ENCODE peak calls at places on chromosome 15, in nine cellular contexts. A is CD4-positive, CD25-positive, alpha-beta regulatory T cell; F is natural killer cell; N is AG04450; C is gastrocnemius medialis; E is ELR; T is erythroblast; R is omental fat pad; Q is SJSA1. P is an unnamed sample.

GRCh38 chr15:51623386-51623938 is 891 bp upstream of the DMXL2 start:
- DNase-seq in F (no peak), N (no peak), A (no peak), Q (no peak), C (no peak), E (peak; percentile 10), R (no peak), T (peak; percentile 15), P (peak; percentile 87)

GRCh38 chr15:67117356-67117755 is 52.0 kb downstream of the SMAD3 start:
- DNase-seq in N (no peak), R (no peak), T (no peak), E (peak; percentile 55), C (no peak), Q (no peak), F (no peak), A (no peak), P (no peak)

GRCh38 chr15:97915261-97915660 is 45.2 kb upstream of the ARRDC4 start:
- DNase-seq in N (no peak), F (no peak), A (no peak), T (no peak), Q (no peak), E (peak; percentile 19), R (no peak), C (no peak), P (no peak)

GRCh38 chr15:28081594-28081993 is 17.5 kb downstream of the OCA2 start:
- DNase-seq in N (no peak), A (no peak), C (no peak), E (no peak), R (no peak), T (no peak), Q (no peak), F (no peak), P (no peak)

GRCh38 chr15:39587291-39587909 is 6.5 kb downstream of the THBS1 start:
- DNase-seq in C (no peak), N (no peak), R (no peak), E (peak; percentile 4), T (no peak), A (no peak), F (no peak), Q (no peak), P (no peak)

GRCh38 chr15:57440799-57441198 is 64.5 kb downstream of the CGNL1 start:
- DNase-seq in N (peak; percentile 30), T (no peak), Q (no peak), E (peak; percentile 55), C (no peak), A (no peak), R (no peak), F (no peak), P (no peak)

GRCh38 chr15:59105839-59106238 is 893 bp downstream of the CCNB2 start:
- DNase-seq in E (peak; percentile 7), R (no peak), T (peak; percentile 62), C (no peak), A (no peak), F (no peak), N (no peak), Q (no peak), P (no peak)

GRCh38 chr15:40594429-40594836 is 384 bp downstream of the KNL1 start:
- DNase-seq in N (no peak), F (no peak), A (no peak), T (peak; percentile 86), E (peak; percentile 69), R (no peak), C (peak; percentile 26), Q (peak; percentile 77), P (peak; percentile 60)

GRCh38 chr15:58546635-58547627 is 115.1 kb downstream of the LIPC start:
- DNase-seq in C (peak; percentile 85), R (no peak), Q (peak; percentile 92), F (no peak), N (peak; percentile 62), T (peak; percentile 87), E (peak; percentile 95), A (no peak), P (no peak)

GRCh38 chr15:86055688-86056087 is 24.0 kb upstream of the AGBL1 start:
- DNase-seq in E (no peak), A (no peak), R (no peak), T (no peak), C (no peak), F (no peak), Q (no peak), N (no peak), P (no peak)

GRCh38 chr15:66723826-66724731 is 22.0 kb downstream of the SMAD6 start:
- DNase-seq in A (no peak), Q (no peak), F (no peak), N (peak; percentile 57), E (no peak), C (no peak), R (no peak), T (no peak), P (no peak)

GRCh38 chr15:68704496-68705021 is 116.1 kb downstream of the ANP32A start:
- DNase-seq in E (no peak), T (peak; percentile 84), N (no peak), F (no peak), C (no peak), Q (no peak), R (no peak), A (no peak), P (no peak)

GRCh38 chr15:43883571-43883970 is 56.8 kb downstream of the WDR76 start:
- DNase-seq in A (no peak), Q (no peak), T (no peak), E (no peak), F (no peak), C (no peak), N (no peak), R (no peak), P (no peak)

GRCh38 chr15:48060396-48060795 is 60.4 kb upstream of the SLC24A5 start:
- DNase-seq in N (no peak), C (no peak), Q (no peak), A (no peak), T (no peak), F (no peak), R (no peak), E (no peak), P (no peak)

GRCh38 chr15:34304613-34305012 is 33.0 kb downstream of the SLC12A6 start:
- DNase-seq in A (no peak), N (peak; percentile 34), E (peak; percentile 47), F (no peak), T (no peak), C (no peak), R (no peak), Q (no peak), P (no peak)

GRCh38 chr15:40843885-40844542 is at the start of gene SPINT1:
- DNase-seq in T (peak; percentile 29), C (no peak), A (peak; percentile 53), N (no peak), Q (no peak), F (no peak), R (no peak), E (peak; percentile 16), P (no peak)

GRCh38 chr15:94777037-94777436 is 545.7 kb downstream of the MCTP2 start:
- DNase-seq in F (no peak), T (no peak), R (no peak), C (no peak), E (no peak), Q (no peak), A (no peak), N (no peak), P (no peak)

GRCh38 chr15:51967583-51967982 is 4.0 kb downstream of the LEO1 start:
- DNase-seq in F (no peak), N (no peak), A (no peak), T (no peak), E (no peak), Q (no peak), R (no peak), C (no peak), P (no peak)

GRCh38 chr15:80565398-80565797 is 129.7 kb upstream of the ABHD17C start:
- DNase-seq in A (no peak), R (no peak), T (no peak), F (no peak), E (no peak), Q (no peak), N (no peak), C (no peak), P (no peak)

GRCh38 chr15:49649987-49650386 is 29.1 kb downstream of the DTWD1 start:
- DNase-seq in N (no peak), Q (no peak), A (no peak), F (no peak), E (no peak), C (no peak), R (no peak), T (no peak), P (no peak)

GRCh38 chr15:87873501-87873900 is 383.0 kb downstream of the NTRK3 start:
- DNase-seq in A (no peak), E (no peak), F (no peak), C (no peak), N (no peak), T (no peak), R (no peak), Q (no peak), P (no peak)

GRCh38 chr15:95295905-95296618 is 1034.4 kb upstream of the NR2F2 start:
- DNase-seq in T (no peak), C (no peak), F (no peak), A (no peak), N (no peak), E (no peak), Q (no peak), R (no peak), P (no peak)

GRCh38 chr15:29822100-29822684 is at the start of gene TJP1:
- DNase-seq in F (no peak), A (no peak), E (peak; percentile 82), R (no peak), C (peak; percentile 71), N (peak; percentile 23), Q (peak; percentile 85), T (peak; percentile 42), P (no peak)

GRCh38 chr15:62241135-62241770 is 76.2 kb upstream of the C2CD4B start:
- DNase-seq in N (no peak), E (peak; percentile 41), T (peak; percentile 3), R (no peak), A (no peak), Q (no peak), F (no peak), C (no peak), P (no peak)

GRCh38 chr15:87492321-87492720 is 764.2 kb downstream of the NTRK3 start:
- DNase-seq in N (no peak), E (no peak), C (no peak), F (no peak), R (no peak), A (no peak), Q (no peak), T (no peak), P (no peak)

GRCh38 chr15:99106417-99107220 is 1.7 kb downstream of the SYNM start:
- DNase-seq in F (no peak), T (no peak), N (peak; percentile 89), E (peak; percentile 33), C (peak; percentile 50), R (no peak), Q (no peak), A (peak; percentile 48), P (no peak)

GRCh38 chr15:72445426-72445825 is 28.7 kb upstream of the ARIH1 start:
- DNase-seq in N (no peak), E (no peak), F (no peak), R (no peak), T (no peak), A (no peak), Q (no peak), C (no peak), P (no peak)

GRCh38 chr15:77988386-77989301 is 88.9 kb downstream of the TBC1D2B start:
- DNase-seq in C (peak; percentile 11), Q (no peak), E (no peak), R (peak; percentile 14), A (no peak), T (no peak), N (no peak), F (no peak), P (no peak)

GRCh38 chr15:90295270-90295648 is 29.8 kb downstream of the NGRN start:
- DNase-seq in R (no peak), N (no peak), F (no peak), Q (no peak), T (no peak), A (no peak), C (no peak), E (no peak), P (no peak)

GRCh38 chr15:90230071-90230494 is 3.7 kb downstream of the CIB1 start:
- DNase-seq in T (no peak), F (no peak), A (no peak), Q (no peak), N (no peak), R (no peak), C (peak; percentile 74), E (no peak), P (no peak)

GRCh38 chr15:40328176-40328575 is 4.7 kb downstream of the INAFM2 start:
- DNase-seq in A (no peak), F (no peak), T (no peak), R (no peak), C (no peak), E (no peak), Q (no peak), N (no peak), P (no peak)

P was measured in AML-193.